ENCODE peak calls at places on chromosomes 13 and 19, in five cellular contexts. N is effector memory CD4-positive, alpha-beta T cell; T is tibial nerve; Z is tibial artery; P is pancreas. X is an unnamed sample.
A peak's percentile ranks its signal among the peaks of the same experiment; 100 is the strongest.

GRCh38 chr13:76942363-76942762 is 5.9 kb upstream of the ACOD1 start:
- DNase-seq in N (no peak), T (no peak), Z (no peak), P (no peak), X (no peak)

GRCh38 chr13:106527806-106528205 is 7.7 kb downstream of the EFNB2 start:
- DNase-seq in N (no peak), T (no peak), Z (no peak), P (no peak), X (no peak)

GRCh38 chr19:5149930-5150329 is 181.0 kb downstream of the KDM4B start:
- DNase-seq in N (no peak), T (no peak), Z (no peak), P (no peak), X (no peak)

GRCh38 chr19:4390017-4390861 is 10.1 kb downstream of the SH3GL1 start:
- DNase-seq in N (no peak), T (no peak), Z (peak; percentile 76), P (no peak), X (no peak)

GRCh38 chr19:49801966-49802661 is 11.0 kb downstream of the FUZ start:
- DNase-seq in N (no peak), T (peak; percentile 98), Z (peak; percentile 94), P (peak; percentile 68), X (no peak)

GRCh38 chr13:90710355-90710754 is 637.1 kb upstream of the MIR17HG start:
- DNase-seq in N (no peak), T (no peak), Z (no peak), P (no peak), X (no peak)

GRCh38 chr19:45498411-45499195 is at the start of gene PPM1N:
- DNase-seq in N (peak; percentile 44), T (no peak), Z (no peak), P (no peak), X (no peak)

GRCh38 chr13:69579351-69579750 is 528.3 kb upstream of the ATXN8OS start:
- DNase-seq in N (no peak), T (no peak), Z (no peak), P (no peak), X (peak; percentile 7)

DNA sequence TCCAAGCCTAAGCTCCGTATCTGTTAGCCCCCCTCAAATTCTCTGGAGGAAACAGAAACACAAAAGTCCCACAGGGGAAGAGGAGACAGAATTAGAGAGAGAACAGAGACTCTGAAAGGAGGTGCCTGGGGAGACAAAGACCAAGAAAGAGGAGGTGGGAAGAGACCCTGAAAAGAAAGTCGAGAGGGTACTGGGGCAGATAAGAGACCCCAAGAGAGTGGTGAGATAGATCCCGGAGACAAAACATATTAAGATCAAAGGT is 919 bp upstream of the GRWD1 start:
- DNase-seq in N (no peak), T (no peak), Z (no peak), P (no peak), X (no peak)
- H3K4me3 ChIP-seq in N (peak overlapping the region; percentile 80), T (no peak overlapping the region), Z (peak overlapping the region; percentile 82), P (no peak overlapping the region), X (peak overlapping the region; percentile 95)

GRCh38 chr13:21256351-21256761 is 79.9 kb downstream of the MRPL57 start:
- DNase-seq in N (no peak), T (no peak), Z (no peak), P (no peak), X (peak; percentile 59)
- H3K27me3 ChIP-seq in N (no peaks in the 10 kb centered on the region), T (no peaks in the 10 kb centered on the region), Z (no peaks in the 10 kb centered on the region), P (no peaks in the 10 kb centered on the region), X (no peaks in the 10 kb centered on the region)

GRCh38 chr13:114313061-114313860 is 1.0 kb upstream of the CHAMP1 start:
- DNase-seq in N (no peak), T (no peak), Z (no peak), P (no peak), X (peak; percentile 44)

GRCh38 chr13:114309806-114310410 is 4.4 kb upstream of the CHAMP1 start:
- DNase-seq in N (no peak), T (no peak), Z (no peak), P (no peak), X (peak; percentile 90)

GRCh38 chr13:114310961-114311360 is 3.3 kb upstream of the CHAMP1 start:
- DNase-seq in N (no peak), T (no peak), Z (no peak), P (no peak), X (no peak)

GRCh38 chr13:114311908-114312307 is 2.4 kb upstream of the CHAMP1 start:
- DNase-seq in N (no peak), T (no peak), Z (no peak), P (no peak), X (no peak)

GRCh38 chr13:114311387-114311786 is 2.9 kb upstream of the CHAMP1 start:
- DNase-seq in N (no peak), T (no peak), Z (no peak), P (no peak), X (no peak)
- H3K4me3 ChIP-seq in N (no peak overlapping the region), T (no peak overlapping the region), Z (no peak overlapping the region), P (no peak overlapping the region), X (no peak overlapping the region)

GRCh38 chr19:1720237-1720636 is 33.1 kb upstream of the ONECUT3 start:
- DNase-seq in N (no peak), T (no peak), Z (no peak), P (no peak), X (no peak)

GRCh38 chr19:1717970-1718264 is 35.4 kb upstream of the ONECUT3 start:
- DNase-seq in N (no peak), T (no peak), Z (no peak), P (no peak), X (no peak)

GRCh38 chr19:1718382-1719315 is 34.7 kb upstream of the ONECUT3 start:
- DNase-seq in N (no peak), T (no peak), Z (no peak), P (no peak), X (no peak)

GRCh38 chr19:1717200-1717969 is 35.9 kb upstream of the ONECUT3 start:
- DNase-seq in N (no peak), T (no peak), Z (no peak), P (no peak), X (no peak)

DNA sequence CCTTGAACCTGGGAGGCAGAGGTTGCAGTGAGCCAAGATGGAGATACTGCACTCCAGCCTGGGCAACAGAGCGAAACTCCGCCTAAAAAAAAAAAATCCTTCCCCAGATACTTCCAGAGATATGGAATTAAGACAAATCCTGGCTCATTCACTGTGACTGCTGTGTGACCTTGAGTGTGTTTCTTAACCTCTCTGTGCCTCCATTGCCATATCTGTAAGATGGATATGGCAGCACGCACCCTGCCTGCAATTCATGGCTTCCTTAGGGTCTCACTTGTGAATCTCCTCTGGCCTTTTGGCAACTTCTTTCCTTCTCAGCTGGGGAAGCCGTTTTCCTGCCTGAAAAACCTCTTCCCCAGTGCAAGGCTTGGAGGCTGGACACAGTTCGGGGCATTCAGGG is 33.8 kb upstream of the ONECUT3 start:
- DNase-seq in N (no peak), T (no peak), Z (no peak), P (no peak), X (no peak)
- H3K27me3 ChIP-seq in N (peaks cover 18% of the 10 kb centered on the region), T (peaks cover 91% of the 10 kb centered on the region), Z (no peaks in the 10 kb centered on the region), P (no peaks in the 10 kb centered on the region), X (peaks cover 87% of the 10 kb centered on the region)

DNA sequence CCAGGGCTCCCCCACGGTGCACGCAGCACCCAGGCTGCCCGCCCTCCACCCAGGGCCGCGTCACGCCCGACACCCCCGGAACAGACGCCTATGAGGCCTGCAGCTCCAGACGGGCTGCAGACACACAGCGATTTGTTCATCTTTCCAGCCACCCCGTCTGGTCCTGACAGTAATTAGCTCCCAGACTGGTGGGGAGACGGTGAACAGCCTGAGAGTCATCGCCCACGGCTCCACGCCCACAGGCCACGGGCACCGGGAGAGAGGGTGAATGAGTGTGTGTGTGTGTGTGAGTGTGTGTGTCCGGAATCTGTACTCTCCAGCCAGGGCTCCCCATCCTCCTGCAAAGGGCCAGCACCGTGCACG is 18.1 kb downstream of the GADD45B start:
- DNase-seq in N (no peak), T (no peak), Z (no peak), P (no peak), X (no peak)
- H3K4me3 ChIP-seq in N (no peak overlapping the region), T (peak overlapping the region; percentile 31), Z (peak overlapping the region; percentile 46), P (no peak overlapping the region), X (peak overlapping the region; percentile 81)

GRCh38 chr19:30316000-30316491 is 56.1 kb upstream of the ZNF536 start:
- DNase-seq in N (no peak), T (no peak), Z (no peak), P (no peak), X (no peak)
- H3K27me3 ChIP-seq in N (no peaks in the 10 kb centered on the region), T (no peaks in the 10 kb centered on the region), Z (no peaks in the 10 kb centered on the region), P (no peaks in the 10 kb centered on the region), X (peaks cover 60% of the 10 kb centered on the region)

GRCh38 chr13:32253911-32254399 is 61.2 kb downstream of the ZAR1L start:
- DNase-seq in N (no peak), T (no peak), Z (no peak), P (peak; percentile 43), X (no peak)

GRCh38 chr13:32254916-32255743 is 60.0 kb downstream of the ZAR1L start:
- DNase-seq in N (no peak), T (no peak), Z (no peak), P (no peak), X (no peak)

GRCh38 chr13:32254416-32254815 is 60.7 kb downstream of the ZAR1L start:
- DNase-seq in N (no peak), T (no peak), Z (no peak), P (no peak), X (no peak)

GRCh38 chr13:32256243-32256642 is 58.9 kb downstream of the ZAR1L start:
- DNase-seq in N (no peak), T (no peak), Z (no peak), P (no peak), X (no peak)

DNA sequence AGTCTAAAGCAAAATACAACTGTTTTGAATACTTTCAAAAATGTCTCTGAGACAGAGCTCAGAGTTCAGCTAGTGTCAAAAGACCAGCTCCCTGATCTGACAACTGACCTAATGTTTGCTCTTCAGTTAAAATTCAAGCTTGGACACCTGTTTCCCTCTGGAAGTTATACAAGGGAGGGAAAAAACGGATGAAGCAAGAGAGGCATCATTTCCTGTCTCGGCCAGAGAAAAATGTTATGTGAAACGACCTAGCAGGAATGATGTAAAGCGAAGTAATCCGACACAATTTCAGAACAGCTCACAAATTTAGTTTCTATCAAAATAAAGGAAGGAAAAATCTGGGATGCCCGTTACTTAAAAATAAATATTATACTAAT is 59.4 kb downstream of the ZAR1L start:
- DNase-seq in N (no peak), T (no peak), Z (no peak), P (no peak), X (no peak)
- H3K4me3 ChIP-seq in N (no peak overlapping the region), T (no peak overlapping the region), Z (peak overlapping the region; percentile 46), P (no peak overlapping the region), X (no peak overlapping the region)

DNA sequence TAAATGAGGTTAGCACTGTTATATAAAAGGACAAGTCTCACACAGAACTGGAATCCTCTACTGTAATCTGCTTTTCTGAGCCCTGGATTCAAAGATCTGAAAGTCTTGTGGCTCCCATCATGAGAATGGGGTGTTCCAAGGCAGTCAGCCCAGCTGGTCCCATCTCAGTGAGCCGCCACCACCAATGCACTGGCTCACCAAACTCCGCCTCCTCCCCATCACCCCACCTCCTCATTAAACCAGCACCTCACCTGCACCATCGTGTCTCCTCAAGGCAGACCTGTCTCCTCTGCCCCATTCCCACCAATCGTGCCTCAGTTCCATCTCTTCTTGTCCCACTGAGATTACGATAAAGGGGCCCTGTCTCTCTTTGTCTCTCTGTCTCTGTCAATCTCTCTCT is 166.7 kb downstream of the USP12 start:
- DNase-seq in N (no peak), T (no peak), Z (no peak), P (no peak), X (no peak)
- H3K27me3 ChIP-seq in N (peaks cover 5% of the 10 kb centered on the region), T (peaks cover 8% of the 10 kb centered on the region), Z (no peaks in the 10 kb centered on the region), P (no peaks in the 10 kb centered on the region), X (no peaks in the 10 kb centered on the region)

GRCh38 chr13:31168736-31169135 is 7.0 kb upstream of the HSPH1 start:
- DNase-seq in N (no peak), T (no peak), Z (no peak), P (no peak), X (no peak)
- H3K4me3 ChIP-seq in N (no peak overlapping the region), T (no peak overlapping the region), Z (no peak overlapping the region), P (no peak overlapping the region), X (no peak overlapping the region)

X was measured in MM.1S.